ENCODE peak calls at places on chromosomes 7 and 10, in seven cellular contexts. P is Peyer's patch; N is neural progenitor cell; D is CD4-positive, alpha-beta memory T cell; C is AG04450; T is A549; I is mammary epithelial cell. V is an unnamed sample.

GRCh38 chr10:124671486-124672075 is 72.6 kb downstream of the FAM53B start:
- DNase-seq in N (peak), C (no peak), T (peak), D (no peak), I (peak), P (no peak), V (no peak)

GRCh38 chr10:114499630-114500190 is 95.4 kb upstream of the AFAP1L2 start:
- DNase-seq in I (peak), C (no peak), P (peak), D (peak), N (no peak), T (no peak), V (no peak)

GRCh38 chr10:121559321-121559720 is 38.9 kb downstream of the FGFR2 start:
- DNase-seq in I (no peak), T (no peak), C (no peak), N (peak), D (no peak), P (no peak), V (no peak)

GRCh38 chr7:20798081-20798693 is 11.5 kb upstream of the SP8 start:
- DNase-seq in D (no peak), T (peak), C (no peak), P (no peak), N (peak), I (peak), V (no peak)

GRCh38 chr7:46152671-46153070 is 231.6 kb upstream of the IGFBP3 start:
- DNase-seq in N (no peak), D (no peak), P (no peak), T (peak), C (no peak), I (no peak), V (no peak)

GRCh38 chr7:129969881-129970446 is 17.2 kb upstream of the UBE2H start:
- DNase-seq in D (no peak), T (peak), P (no peak), I (peak), N (no peak), C (peak), V (no peak)

GRCh38 chr7:19522486-19522885 is 186.4 kb downstream of the POLR1F start:
- DNase-seq in I (peak), T (no peak), C (no peak), P (no peak), N (no peak), D (no peak), V (no peak)

GRCh38 chr7:157266272-157266671 is 70.5 kb upstream of the DNAJB6 start:
- DNase-seq in C (no peak), I (no peak), P (no peak), N (no peak), T (no peak), D (no peak), V (no peak)

GRCh38 chr7:51731086-51731485 is 414.5 kb upstream of the COBL start:
- DNase-seq in N (peak), C (no peak), P (no peak), I (no peak), D (no peak), T (no peak), V (no peak)

GRCh38 chr10:54342058-54342457 is 459.0 kb downstream of the PCDH15 start:
- DNase-seq in T (no peak), N (no peak), D (no peak), C (no peak), P (no peak), I (no peak), V (no peak)

GRCh38 chr7:81299272-81299671 is 380.4 kb upstream of the SEMA3C start:
- DNase-seq in I (peak), N (no peak), T (peak), C (peak), D (no peak), P (no peak), V (no peak)

GRCh38 chr10:99530108-99531025 is 2.4 kb upstream of the NKX2-3 start:
- DNase-seq in N (peak), I (no peak), D (no peak), C (no peak), P (no peak), T (no peak), V (no peak)

GRCh38 chr10:132762267-132762666 is 23.7 kb downstream of the NKX6-2 start:
- DNase-seq in D (no peak), T (no peak), N (no peak), I (no peak), P (no peak), C (no peak), V (no peak)

GRCh38 chr7:51847461-51848134 is 531.0 kb upstream of the COBL start:
- DNase-seq in C (no peak), D (no peak), I (no peak), T (no peak), N (peak), P (no peak), V (no peak)

GRCh38 chr10:88428442-88428841 is 154.7 kb downstream of the RNLS start:
- DNase-seq in N (no peak), T (peak), I (peak), P (no peak), C (no peak), D (no peak), V (no peak)

GRCh38 chr10:69847883-69848282 is 46.2 kb downstream of the COL13A1 start:
- DNase-seq in N (no peak), I (no peak), C (no peak), D (no peak), T (no peak), P (no peak), V (no peak)

GRCh38 chr7:30351274-30351673 is 66.9 kb downstream of the ZNRF2 start:
- DNase-seq in N (no peak), I (no peak), D (no peak), P (no peak), T (no peak), C (no peak), V (no peak)

GRCh38 chr7:138713191-138713590 is 12.0 kb upstream of the SVOPL start:
- DNase-seq in T (no peak), P (no peak), N (no peak), D (no peak), C (no peak), I (no peak), V (no peak)

GRCh38 chr10:119483839-119484238 is 58.7 kb downstream of the RGS10 start:
- DNase-seq in I (no peak), T (no peak), C (no peak), P (no peak), N (no peak), D (no peak), V (no peak)

GRCh38 chr7:101870361-101871062 is 53.1 kb downstream of the CUX1 start:
- DNase-seq in T (peak), P (no peak), D (no peak), C (no peak), I (peak), N (peak), V (peak)

GRCh38 chr7:20441886-20442505 is 111.3 kb downstream of the ITGB8 start:
- DNase-seq in N (no peak), P (no peak), T (no peak), I (peak), D (no peak), C (no peak), V (no peak)

GRCh38 chr7:156898938-156899337 is 6.0 kb upstream of the LMBR1 start:
- DNase-seq in I (no peak), D (no peak), P (no peak), N (no peak), T (no peak), C (no peak), V (no peak)

GRCh38 chr7:152624218-152624617 is 51.7 kb downstream of the XRCC2 start:
- DNase-seq in N (no peak), P (no peak), C (no peak), T (no peak), I (no peak), D (no peak), V (no peak)

GRCh38 chr10:128897414-128897928 is 569.6 kb upstream of the MGMT start:
- DNase-seq in P (no peak), T (no peak), C (no peak), N (peak), D (no peak), I (no peak), V (peak)

GRCh38 chr7:137986252-137987010 is 15.5 kb downstream of the CREB3L2 start:
- DNase-seq in T (no peak), I (peak), C (no peak), D (no peak), N (no peak), P (peak), V (no peak)

GRCh38 chr10:11742009-11742778 is at the start of gene ECHDC3:
- DNase-seq in D (peak), C (no peak), I (peak), P (peak), N (peak), T (peak), V (peak)

GRCh38 chr7:47302560-47302959 is 279.4 kb downstream of the TNS3 start:
- DNase-seq in T (no peak), P (no peak), C (no peak), I (no peak), N (no peak), D (no peak), V (no peak)

GRCh38 chr7:1204460-1204859 is 28.2 kb upstream of the UNCX start:
- DNase-seq in P (no peak), T (no peak), N (no peak), C (no peak), D (no peak), I (no peak), V (no peak)

GRCh38 chr10:114083040-114083439 is 39.4 kb downstream of the ADRB1 start:
- DNase-seq in P (no peak), I (no peak), N (no peak), T (peak), D (no peak), C (no peak), V (no peak)

GRCh38 chr7:55778631-55779030 is 83.9 kb downstream of the SEPTIN14 start:
- DNase-seq in C (no peak), T (no peak), N (no peak), D (no peak), I (no peak), P (no peak), V (no peak)

GRCh38 chr7:103751476-103751875 is 238.0 kb downstream of the RELN start:
- DNase-seq in T (no peak), P (no peak), C (no peak), I (peak), N (no peak), D (no peak), V (no peak)

GRCh38 chr7:31078363-31078990 is 26.4 kb downstream of the ADCYAP1R1 start:
- DNase-seq in N (no peak), P (no peak), I (no peak), D (no peak), C (no peak), T (no peak), V (no peak)

GRCh38 chr10:18195060-18195799 is 55.0 kb downstream of the CACNB2 start:
- DNase-seq in N (no peak), C (peak), P (no peak), T (no peak), I (no peak), D (no peak), V (no peak)

GRCh38 chr7:7970620-7971307 is 2.2 kb downstream of the GLCCI1 start:
- DNase-seq in P (no peak), C (no peak), N (peak), I (peak), T (no peak), D (no peak), V (no peak)

GRCh38 chr7:7972128-7972527 is 3.5 kb downstream of the GLCCI1 start:
- DNase-seq in T (no peak), N (peak), C (no peak), I (no peak), D (no peak), P (no peak), V (no peak)

GRCh38 chr7:7970113-7970619 is 1.6 kb downstream of the GLCCI1 start:
- DNase-seq in T (no peak), D (no peak), N (peak), C (no peak), I (no peak), P (no peak), V (no peak)

GRCh38 chr7:7971308-7972040 is 2.9 kb downstream of the GLCCI1 start:
- DNase-seq in N (no peak), T (no peak), C (no peak), P (no peak), D (no peak), I (no peak), V (no peak)

DNA sequence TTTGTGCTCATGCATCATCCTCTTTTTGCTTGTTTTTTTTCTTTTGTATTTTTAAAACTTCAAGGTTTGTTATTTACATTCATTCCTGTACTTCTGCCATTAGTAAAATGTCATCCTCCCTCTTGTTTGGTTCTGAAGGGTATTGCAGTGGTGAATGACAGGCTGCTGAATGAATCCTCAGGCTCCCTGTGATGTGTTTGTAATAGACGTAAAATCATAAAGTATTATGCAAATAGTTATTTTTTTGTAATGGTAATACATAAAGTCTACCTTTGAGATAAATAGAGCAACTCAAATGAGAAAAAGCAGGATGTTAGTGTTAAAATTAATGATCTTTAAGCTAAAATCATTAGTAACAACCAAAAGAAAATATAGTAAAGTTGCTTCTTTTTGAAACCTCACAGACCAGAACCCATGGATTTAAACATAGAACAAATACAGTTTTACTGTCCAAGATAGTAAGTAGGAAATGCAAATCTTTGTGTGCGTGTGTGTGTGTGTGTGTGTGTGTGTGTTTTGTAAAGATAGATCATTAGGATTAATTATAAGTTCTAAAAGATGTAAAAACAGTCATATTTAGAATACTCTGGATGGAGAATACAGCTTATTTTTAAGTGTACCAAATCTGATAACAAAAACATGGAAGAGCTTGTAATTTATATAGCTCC is 4.5 kb downstream of the GLCCI1 start:
- DNase-seq in D (no peak), I (no peak), T (no peak), N (no peak), P (no peak), C (no peak), V (no peak)
- H3K4me3 ChIP-seq in D (no peak), I (no peak), T (no peak), N (peak), P (no peak), C (no peak), V (no peak)

DNA sequence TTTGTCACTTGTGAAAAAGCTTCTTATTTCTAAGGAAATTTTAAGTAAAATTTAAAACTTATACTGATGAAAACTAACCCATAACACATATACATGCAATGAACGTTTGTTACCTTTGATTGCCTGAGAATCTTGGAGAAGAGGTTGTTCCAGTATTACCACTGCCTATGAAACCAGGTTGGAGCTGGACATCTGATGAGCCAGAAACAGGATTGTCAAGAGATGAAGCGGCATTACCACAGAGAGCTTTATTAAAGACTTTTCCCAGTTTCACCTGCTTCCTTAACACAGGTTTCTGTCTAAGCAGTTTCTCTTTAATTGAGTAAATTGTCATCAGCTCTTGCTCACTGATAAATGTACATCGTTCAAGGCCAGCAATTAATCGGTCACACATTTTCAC is 9.0 kb upstream of the KIF20B start:
- DNase-seq in D (no peak), T (no peak), C (no peak), N (no peak), I (no peak), P (no peak), V (no peak)
- H3K27ac ChIP-seq in D (no peak), T (no peak), C (no peak), N (no peak), I (no peak), P (no peak), V (no peak)

GRCh38 chr10:50224330-50224952 is 26.9 kb downstream of the ASAH2 start:
- DNase-seq in T (peak), C (peak), I (peak), N (peak), P (no peak), D (peak), V (no peak)
- H3K4me3 ChIP-seq in T (no peak), C (no peak), I (no peak), N (no peak), P (no peak), D (no peak), V (no peak)

GRCh38 chr10:23538968-23539367 is 100.1 kb downstream of the OTUD1 start:
- DNase-seq in I (no peak), C (no peak), P (no peak), T (no peak), N (no peak), D (no peak), V (no peak)
- H3K27ac ChIP-seq in I (no peak), C (no peak), P (no peak), T (no peak), N (no peak), D (no peak), V (no peak)

DNA sequence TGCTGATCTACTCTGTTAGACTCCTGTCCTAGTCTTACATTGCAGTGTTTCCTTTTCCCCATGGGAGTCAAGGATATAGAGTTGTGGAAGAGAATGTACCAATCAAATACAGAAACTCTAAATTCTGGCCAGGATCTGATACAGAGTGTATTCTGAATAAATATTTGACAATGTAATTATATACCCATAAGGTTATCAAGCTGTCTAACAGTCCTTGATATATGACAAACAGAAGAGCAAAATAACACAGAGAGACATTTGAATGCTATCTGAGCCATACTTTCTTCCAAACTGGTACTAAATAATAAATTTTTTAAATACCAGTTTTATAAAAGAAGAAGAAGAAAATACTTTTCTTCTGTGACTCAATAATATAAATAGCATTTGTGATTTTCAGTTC is 116.7 kb downstream of the ETV1 start:
- DNase-seq in T (no peak), P (no peak), D (no peak), I (no peak), N (no peak), C (no peak), V (no peak)
- H3K4me3 ChIP-seq in T (no peak), P (no peak), D (no peak), I (no peak), N (no peak), C (no peak), V (no peak)

GRCh38 chr10:62585211-62585758 is 211.1 kb downstream of the ZNF365 start:
- DNase-seq in D (no peak), T (no peak), C (no peak), P (no peak), N (no peak), I (no peak), V (no peak)
- H3K27ac ChIP-seq in D (no peak), T (no peak), C (no peak), P (no peak), N (no peak), I (no peak), V (no peak)

GRCh38 chr7:99102809-99103690 is 40.9 kb downstream of the SMURF1 start:
- DNase-seq in C (peak), D (no peak), I (peak), P (no peak), T (peak), N (no peak), V (no peak)
- H3K4me3 ChIP-seq in C (no peak), D (no peak), I (peak), P (no peak), T (peak), N (no peak), V (no peak)

DNA sequence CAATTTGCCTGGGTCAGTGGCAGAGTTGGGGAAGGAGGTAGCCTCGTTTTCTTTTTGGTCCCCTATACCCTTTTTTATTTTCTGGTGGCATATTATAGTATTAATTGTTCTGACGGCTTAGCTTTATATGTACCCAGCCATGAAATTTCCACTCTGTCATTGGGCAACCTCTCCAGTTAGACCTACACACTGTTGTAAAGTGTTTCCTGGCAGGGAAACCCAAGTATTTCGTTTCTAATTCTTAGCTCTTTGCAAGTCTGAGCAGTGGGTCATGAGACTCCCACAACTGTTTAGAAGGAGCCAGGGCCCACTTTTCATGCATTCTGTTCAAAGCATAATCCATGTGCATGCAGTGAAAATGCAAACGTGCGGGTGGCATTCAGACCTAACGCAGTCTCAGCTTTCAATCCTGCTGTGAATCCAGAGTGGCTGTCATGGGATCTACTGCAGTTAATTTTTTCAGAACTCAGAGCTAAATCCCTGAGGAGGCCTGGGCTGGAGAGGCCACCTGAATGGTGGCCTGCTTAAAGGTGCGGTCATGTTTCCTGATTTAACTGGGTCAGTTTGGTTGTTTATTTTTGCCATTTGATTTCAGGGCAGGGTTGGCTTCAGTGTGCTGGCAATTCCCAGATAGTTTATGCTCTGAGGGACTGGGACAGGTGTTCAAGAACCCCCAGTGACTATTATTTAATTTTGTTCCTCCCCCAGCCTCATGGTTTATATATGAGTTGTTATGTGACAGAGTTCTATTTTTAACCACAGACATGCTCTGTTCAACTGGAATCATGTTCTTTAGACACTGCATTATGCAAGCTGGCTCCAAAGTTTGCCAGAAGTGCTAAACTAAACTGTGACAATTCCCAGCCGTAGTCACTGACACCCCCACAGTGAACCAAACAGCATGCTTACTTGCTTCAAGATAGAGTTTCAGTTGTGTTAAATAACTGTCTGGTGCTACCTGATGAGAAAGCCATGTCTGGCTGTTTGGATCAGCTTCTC is 27.4 kb upstream of the SYPL1 start:
- DNase-seq in D (no peak), N (no peak), C (no peak), I (no peak), T (no peak), P (no peak), V (no peak)
- H3K27ac ChIP-seq in D (no peak), N (no peak), C (no peak), I (no peak), T (no peak), P (no peak), V (no peak)